ENCODE peak calls at places on chromosome 11, in four cellular contexts. One of them, this sample, is unnamed.

GRCh38 chr11:42145311-42145710 is 685.9 kb upstream of the LRRC4C start:
- DNase-seq in IMR-90: no peak
- DNase-seq in endodermal cell: no peak
- DNase-seq in mucosa of descending colon: no peak
- DNase-seq in this sample: no peak

GRCh38 chr11:134751161-134751560 is 339.1 kb upstream of the B3GAT1 start:
- DNase-seq in endodermal cell: peak; percentile 23
- DNase-seq in IMR-90: no peak
- DNase-seq in mucosa of descending colon: no peak
- DNase-seq in this sample: no peak

GRCh38 chr11:82731691-82732277 is 1.9 kb downstream of the FAM181B start:
- DNase-seq in IMR-90: no peak
- DNase-seq in endodermal cell: peak; percentile 61
- DNase-seq in mucosa of descending colon: no peak
- DNase-seq in this sample: no peak

GRCh38 chr11:119794141-119794665 is 65.2 kb upstream of the NECTIN1 start:
- DNase-seq in mucosa of descending colon: no peak
- DNase-seq in endodermal cell: no peak
- DNase-seq in IMR-90: no peak
- DNase-seq in this sample: no peak

GRCh38 chr11:130826572-130826971 is 89.7 kb downstream of the SNX19 start:
- DNase-seq in endodermal cell: no peak
- DNase-seq in mucosa of descending colon: no peak
- DNase-seq in IMR-90: no peak
- DNase-seq in this sample: no peak

GRCh38 chr11:42407379-42407778 is 904.4 kb upstream of the API5 start:
- DNase-seq in IMR-90: no peak
- DNase-seq in mucosa of descending colon: no peak
- DNase-seq in endodermal cell: peak; percentile 96
- DNase-seq in this sample: no peak

GRCh38 chr11:12915093-12915492 is 94.0 kb upstream of the RASSF10 start:
- DNase-seq in mucosa of descending colon: no peak
- DNase-seq in endodermal cell: no peak
- DNase-seq in IMR-90: no peak
- DNase-seq in this sample: no peak

GRCh38 chr11:132838621-132839020 is 693.7 kb downstream of the OPCML start:
- DNase-seq in IMR-90: peak; percentile 45
- DNase-seq in endodermal cell: no peak
- DNase-seq in mucosa of descending colon: no peak
- DNase-seq in this sample: peak; percentile 58

GRCh38 chr11:96794152-96794551 is 404.3 kb downstream of the JRKL start:
- DNase-seq in endodermal cell: peak; percentile 54
- DNase-seq in IMR-90: no peak
- DNase-seq in mucosa of descending colon: no peak
- DNase-seq in this sample: peak; percentile 25

GRCh38 chr11:66124564-66124963 is 54.5 kb downstream of the PACS1 start:
- DNase-seq in IMR-90: peak; percentile 83
- DNase-seq in endodermal cell: no peak
- DNase-seq in mucosa of descending colon: no peak
- DNase-seq in this sample: peak; percentile 85

GRCh38 chr11:109423114-109423859 is 1.3 kb downstream of the C11orf87 start:
- DNase-seq in IMR-90: no peak
- DNase-seq in endodermal cell: peak; percentile 77
- DNase-seq in mucosa of descending colon: no peak
- DNase-seq in this sample: no peak

GRCh38 chr11:99584822-99585221 is 564.1 kb downstream of the CNTN5 start:
- DNase-seq in IMR-90: no peak
- DNase-seq in mucosa of descending colon: no peak
- DNase-seq in endodermal cell: no peak
- DNase-seq in this sample: peak; percentile 1

GRCh38 chr11:15991174-15991655 is 365.1 kb downstream of the SOX6 start:
- DNase-seq in IMR-90: no peak
- DNase-seq in endodermal cell: no peak
- DNase-seq in mucosa of descending colon: no peak
- DNase-seq in this sample: no peak

GRCh38 chr11:15987044-15987443 is 369.3 kb downstream of the SOX6 start:
- DNase-seq in IMR-90: peak; percentile 75
- DNase-seq in endodermal cell: no peak
- DNase-seq in mucosa of descending colon: no peak
- DNase-seq in this sample: no peak

GRCh38 chr11:15989685-15990084 is 366.7 kb downstream of the SOX6 start:
- DNase-seq in IMR-90: no peak
- DNase-seq in endodermal cell: no peak
- DNase-seq in mucosa of descending colon: no peak
- DNase-seq in this sample: no peak

GRCh38 chr11:15985863-15986139 is 370.5 kb downstream of the SOX6 start:
- DNase-seq in mucosa of descending colon: no peak
- DNase-seq in endodermal cell: no peak
- DNase-seq in IMR-90: no peak
- DNase-seq in this sample: no peak

GRCh38 chr11:15988693-15989231 is 367.6 kb downstream of the SOX6 start:
- DNase-seq in endodermal cell: peak; percentile 88
- DNase-seq in mucosa of descending colon: no peak
- DNase-seq in IMR-90: no peak
- DNase-seq in this sample: no peak
- TF ChIP-seq CTCF in endodermal cell: peak; percentile 96
- TF ChIP-seq CTCF in mucosa of descending colon: no peak
- TF ChIP-seq CTCF in IMR-90: no peak
- TF ChIP-seq CTCF in this sample: peak; percentile 39

GRCh38 chr11:118212131-118212725 is 12.6 kb downstream of the JAML start:
- DNase-seq in IMR-90: no peak
- DNase-seq in endodermal cell: peak; percentile 82
- DNase-seq in mucosa of descending colon: no peak
- DNase-seq in this sample: peak; percentile 23

GRCh38 chr11:118212781-118213565 is 11.8 kb downstream of the JAML start:
- DNase-seq in endodermal cell: no peak
- DNase-seq in IMR-90: no peak
- DNase-seq in mucosa of descending colon: no peak
- DNase-seq in this sample: no peak

GRCh38 chr11:118209037-118209436 is 15.8 kb downstream of the JAML start:
- DNase-seq in IMR-90: no peak
- DNase-seq in endodermal cell: no peak
- DNase-seq in mucosa of descending colon: no peak
- DNase-seq in this sample: no peak

GRCh38 chr11:118210323-118210722 is 14.5 kb downstream of the JAML start:
- DNase-seq in mucosa of descending colon: no peak
- DNase-seq in endodermal cell: peak; percentile 54
- DNase-seq in IMR-90: no peak
- DNase-seq in this sample: no peak

DNA sequence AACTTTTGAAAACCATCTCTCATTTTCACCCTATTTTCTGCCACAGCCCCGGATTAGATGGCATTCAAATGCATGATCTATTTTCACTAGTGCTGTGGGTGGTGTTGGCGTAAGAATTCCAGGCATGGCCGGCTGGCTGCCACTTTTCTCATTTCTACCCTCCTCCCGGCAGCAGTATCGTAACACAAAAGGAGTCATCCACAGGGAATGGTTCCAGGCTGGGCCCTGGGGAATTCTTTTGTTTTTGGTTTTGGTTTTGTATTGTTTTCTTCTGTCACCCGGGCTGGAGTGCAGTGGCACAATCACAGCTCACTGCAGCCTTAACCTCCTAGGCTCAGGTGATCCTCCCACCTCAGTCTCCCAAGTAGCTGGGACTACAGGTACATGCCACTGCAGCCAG is 13.8 kb downstream of the JAML start:
- DNase-seq in endodermal cell: peak; percentile 82
- DNase-seq in IMR-90: no peak
- DNase-seq in mucosa of descending colon: no peak
- DNase-seq in this sample: no peak
- H3K4me3 ChIP-seq in endodermal cell: no peak overlapping the region
- H3K4me3 ChIP-seq in IMR-90: no peak overlapping the region
- H3K4me3 ChIP-seq in mucosa of descending colon: no peak overlapping the region
- H3K4me3 ChIP-seq in this sample: no peak overlapping the region

GRCh38 chr11:2885017-2885675 is 429 bp downstream of the CDKN1C start:
- DNase-seq in endodermal cell: peak; percentile 82
- DNase-seq in mucosa of descending colon: peak; percentile 58
- DNase-seq in IMR-90: peak; percentile 36
- DNase-seq in this sample: peak; percentile 43

GRCh38 chr11:2886936-2887335 is 1.4 kb upstream of the CDKN1C start:
- DNase-seq in endodermal cell: no peak
- DNase-seq in IMR-90: no peak
- DNase-seq in mucosa of descending colon: peak; percentile 17
- DNase-seq in this sample: no peak

GRCh38 chr11:2885676-2886081 is at the start of gene CDKN1C:
- DNase-seq in IMR-90: peak; percentile 69
- DNase-seq in endodermal cell: peak; percentile 95
- DNase-seq in mucosa of descending colon: peak; percentile 87
- DNase-seq in this sample: peak; percentile 77

GRCh38 chr11:2887526-2888195 is 2.1 kb upstream of the CDKN1C start:
- DNase-seq in mucosa of descending colon: peak; percentile 15
- DNase-seq in IMR-90: no peak
- DNase-seq in endodermal cell: no peak
- DNase-seq in this sample: no peak

DNA sequence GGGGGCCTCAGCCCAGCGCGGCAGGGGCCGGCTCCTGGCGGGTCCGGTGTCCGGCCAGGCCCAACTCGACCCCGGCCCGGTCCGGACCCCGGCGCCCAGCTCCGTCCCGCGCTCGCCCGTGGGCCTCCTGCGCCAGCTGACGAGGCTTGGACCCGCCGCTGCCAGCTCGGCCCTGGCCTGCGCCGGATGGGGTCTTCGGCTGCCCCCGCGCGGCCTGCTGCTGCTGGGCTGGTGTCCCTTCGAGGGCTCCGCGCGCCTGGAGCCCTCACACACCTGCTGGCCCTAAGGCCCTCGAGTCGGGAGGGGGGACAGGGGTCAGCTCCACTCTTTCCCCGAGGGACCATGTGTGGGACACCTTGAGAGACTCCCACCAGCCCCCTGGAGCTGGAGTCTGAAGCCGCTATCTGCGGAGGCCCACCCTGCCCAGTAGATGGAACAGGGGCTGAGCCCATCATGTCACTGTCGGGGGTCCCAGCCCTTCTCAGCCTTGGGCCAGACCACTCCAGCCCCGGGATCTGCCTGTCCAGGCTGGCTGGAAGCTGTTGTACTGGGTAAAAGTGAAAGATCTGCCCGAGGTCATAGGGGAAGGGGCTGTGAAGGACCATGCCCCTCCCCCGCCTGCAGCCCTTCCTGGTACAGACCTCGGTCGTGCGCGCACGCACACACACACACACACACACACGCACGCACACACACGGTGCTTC is 768 bp upstream of the CDKN1C start:
- DNase-seq in IMR-90: no peak
- DNase-seq in mucosa of descending colon: peak; percentile 62
- DNase-seq in endodermal cell: peak; percentile 86
- DNase-seq in this sample: no peak
- TF ChIP-seq CTCF in IMR-90: peak; percentile 29
- TF ChIP-seq CTCF in mucosa of descending colon: no peak
- TF ChIP-seq CTCF in endodermal cell: peak; percentile 60
- TF ChIP-seq CTCF in this sample: no peak

GRCh38 chr11:69425895-69426544 is 55.4 kb upstream of the LINC01488 start:
- DNase-seq in IMR-90: no peak
- DNase-seq in endodermal cell: no peak
- DNase-seq in mucosa of descending colon: no peak
- DNase-seq in this sample: no peak

GRCh38 chr11:69423181-69423580 is 58.3 kb upstream of the LINC01488 start:
- DNase-seq in IMR-90: no peak
- DNase-seq in endodermal cell: no peak
- DNase-seq in mucosa of descending colon: no peak
- DNase-seq in this sample: no peak

GRCh38 chr11:69425444-69425843 is 56.0 kb upstream of the LINC01488 start:
- DNase-seq in mucosa of descending colon: no peak
- DNase-seq in IMR-90: no peak
- DNase-seq in endodermal cell: no peak
- DNase-seq in this sample: no peak

GRCh38 chr11:69423611-69424385 is 57.7 kb upstream of the LINC01488 start:
- DNase-seq in IMR-90: no peak
- DNase-seq in mucosa of descending colon: no peak
- DNase-seq in endodermal cell: no peak
- DNase-seq in this sample: no peak

GRCh38 chr11:69424748-69425147 is 56.7 kb upstream of the LINC01488 start:
- DNase-seq in IMR-90: no peak
- DNase-seq in endodermal cell: no peak
- DNase-seq in mucosa of descending colon: no peak
- DNase-seq in this sample: no peak
- H3K4me3 ChIP-seq in IMR-90: no peak overlapping the region
- H3K4me3 ChIP-seq in endodermal cell: peak overlapping the region; percentile 56
- H3K4me3 ChIP-seq in mucosa of descending colon: no peak overlapping the region
- H3K4me3 ChIP-seq in this sample: no peak overlapping the region

GRCh38 chr11:112797653-112798293 is 163.4 kb upstream of the NCAM1 start:
- DNase-seq in endodermal cell: peak; percentile 94
- DNase-seq in mucosa of descending colon: peak; percentile 10
- DNase-seq in IMR-90: no peak
- DNase-seq in this sample: peak; percentile 40
- TF ChIP-seq CTCF in endodermal cell: peak; percentile 88
- TF ChIP-seq CTCF in mucosa of descending colon: no peak
- TF ChIP-seq CTCF in IMR-90: peak; percentile 4
- TF ChIP-seq CTCF in this sample: no peak

GRCh38 chr11:2881076-2881973 is 4.2 kb downstream of the CDKN1C start:
- DNase-seq in mucosa of descending colon: no peak
- DNase-seq in IMR-90: no peak
- DNase-seq in endodermal cell: peak; percentile 48
- DNase-seq in this sample: no peak

GRCh38 chr11:2884424-2884815 is 1.2 kb downstream of the CDKN1C start:
- DNase-seq in IMR-90: no peak
- DNase-seq in endodermal cell: peak; percentile 75
- DNase-seq in mucosa of descending colon: no peak
- DNase-seq in this sample: no peak

GRCh38 chr11:2882681-2883110 is 2.9 kb downstream of the CDKN1C start:
- DNase-seq in endodermal cell: no peak
- DNase-seq in mucosa of descending colon: no peak
- DNase-seq in IMR-90: no peak
- DNase-seq in this sample: no peak

GRCh38 chr11:2881974-2882362 is 3.6 kb downstream of the CDKN1C start:
- DNase-seq in mucosa of descending colon: no peak
- DNase-seq in endodermal cell: no peak
- DNase-seq in IMR-90: no peak
- DNase-seq in this sample: no peak

GRCh38 chr11:2883717-2884423 is 1.7 kb downstream of the CDKN1C start:
- DNase-seq in IMR-90: no peak
- DNase-seq in endodermal cell: peak; percentile 76
- DNase-seq in mucosa of descending colon: no peak
- DNase-seq in this sample: no peak
- H3K4me3 ChIP-seq in IMR-90: peak overlapping the region; percentile 86
- H3K4me3 ChIP-seq in endodermal cell: peak overlapping the region; percentile 76
- H3K4me3 ChIP-seq in mucosa of descending colon: peak overlapping the region; percentile 34
- H3K4me3 ChIP-seq in this sample: peak overlapping the region; percentile 27

DNA sequence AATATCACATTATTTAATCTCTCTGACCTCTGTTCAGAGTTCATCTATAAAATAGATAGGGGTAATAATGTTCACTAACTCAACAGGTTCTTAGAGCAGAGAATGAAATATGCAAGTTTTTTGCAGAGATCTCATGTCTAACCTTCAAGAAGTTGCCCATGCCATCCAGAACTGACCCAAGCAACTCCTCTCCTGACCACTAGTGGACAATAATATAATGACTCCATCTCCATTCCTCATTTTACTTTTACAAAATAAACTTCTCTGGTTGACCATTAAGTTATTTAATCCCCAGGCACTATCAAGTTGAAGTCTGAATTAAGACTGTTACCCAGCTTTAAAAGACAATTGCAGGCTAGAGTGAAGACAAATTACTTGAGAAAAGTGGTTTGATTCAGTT is 382.6 kb downstream of the KCNA4 start:
- DNase-seq in mucosa of descending colon: no peak
- DNase-seq in IMR-90: no peak
- DNase-seq in endodermal cell: no peak
- DNase-seq in this sample: no peak
- TF ChIP-seq CTCF in mucosa of descending colon: no peak
- TF ChIP-seq CTCF in IMR-90: peak; percentile 28
- TF ChIP-seq CTCF in endodermal cell: peak; percentile 73
- TF ChIP-seq CTCF in this sample: peak; percentile 6